ENCODE peak calls at places on chromosome 15, in seven cellular contexts. F is NCI-H774; C is left cardiac atrium; Z is G401; G is stimulated activated naive CD8-positive, alpha-beta T cell treated with anti-CD3 and anti-CD28 coated beads, Interleukin-15, amount 100 ng/mL, for 72 hours; J is stimulated activated CD8-positive, alpha-beta memory T cell treated with anti-CD3 and anti-CD28 coated beads, Interleukin-12 subunit alpha, Interleukin-12 subunit beta, amount 100 ng/mL, for 1 hour; B is iPS DF 6.9. D is an unnamed sample.

GRCh38 chr15:68201153-68201878 is 3.8 kb downstream of the CALML4 start:
- DNase-seq in B (no peak), G (no peak), Z (no peak), C (no peak), J (no peak), F (no peak), D (no peak)

GRCh38 chr15:70473623-70474366 is 289.6 kb downstream of the UACA start:
- DNase-seq in B (no peak), C (no peak), G (no peak), F (no peak), Z (no peak), J (no peak), D (no peak)

GRCh38 chr15:68620721-68621528 is 42.1 kb downstream of the CORO2B start:
- DNase-seq in F (peak), J (no peak), B (no peak), G (no peak), C (peak), Z (peak), D (no peak)

GRCh38 chr15:92315595-92316211 is 78.0 kb upstream of the ST8SIA2 start:
- DNase-seq in G (no peak), J (no peak), Z (no peak), B (no peak), C (no peak), F (no peak), D (no peak)

GRCh38 chr15:68525815-68526214 is 53.0 kb upstream of the CORO2B start:
- DNase-seq in C (no peak), Z (no peak), G (no peak), J (no peak), F (no peak), B (no peak), D (no peak)

GRCh38 chr15:64865998-64866520 is 24.3 kb downstream of the PLEKHO2 start:
- DNase-seq in Z (no peak), G (no peak), F (no peak), J (no peak), B (peak), C (no peak), D (no peak)

GRCh38 chr15:78320173-78320572 is 20.0 kb upstream of the CRABP1 start:
- DNase-seq in C (no peak), J (no peak), G (no peak), B (no peak), F (no peak), Z (no peak), D (no peak)

GRCh38 chr15:74540135-74540760 is 772 bp upstream of the ARID3B start:
- DNase-seq in Z (no peak), B (no peak), G (peak), F (no peak), J (no peak), C (no peak), D (no peak)

GRCh38 chr15:59473226-59473625 is 35.2 kb downstream of the FAM81A start:
- DNase-seq in C (no peak), J (no peak), G (no peak), B (no peak), Z (no peak), F (no peak), D (no peak)

GRCh38 chr15:60096157-60096556 is 92.0 kb downstream of the FOXB1 start:
- DNase-seq in G (no peak), C (no peak), B (no peak), J (no peak), Z (no peak), F (no peak), D (no peak)

GRCh38 chr15:48437178-48437577 is 105.9 kb downstream of the DUT start:
- DNase-seq in G (no peak), J (no peak), C (no peak), Z (no peak), F (no peak), B (no peak), D (no peak)

GRCh38 chr15:69755571-69756310 is 303.1 kb downstream of the RPLP1 start:
- DNase-seq in B (no peak), G (peak), Z (no peak), J (peak), F (no peak), C (no peak), D (peak)

GRCh38 chr15:101188517-101189340 is 63.1 kb downstream of the CHSY1 start:
- DNase-seq in F (peak), C (peak), G (no peak), J (no peak), B (no peak), Z (no peak), D (no peak)

GRCh38 chr15:80174017-80174746 is 21.4 kb downstream of the FAH start:
- DNase-seq in C (no peak), F (no peak), B (no peak), G (no peak), J (no peak), Z (no peak), D (no peak)

GRCh38 chr15:85789496-85789875 is 5.2 kb downstream of the KLHL25 start:
- DNase-seq in C (no peak), B (no peak), J (no peak), F (no peak), Z (no peak), G (no peak), D (no peak)

D was measured in activated T-cell treated with anti-CD3 and anti-CD28 coated beads, Interleukin-2, amount 50 U/mL, for 48 hours.